ENCODE peak calls at places on chromosomes 11 and 22, in nine cellular contexts. J, R, A, X, D, O, T, I and U are unnamed samples.

GRCh38 chr22:46754110-46754799 is 8.2 kb upstream of the TBC1D22A start:
- DNase-seq in R (peak), I (peak), O (no peak), X (no peak), D (peak), T (peak), J (peak), A (no peak), U (no peak)

GRCh38 chr22:17638182-17638431 is 450 bp upstream of the BCL2L13 start:
- DNase-seq in R (no peak), T (no peak), I (no peak), X (no peak), D (no peak), J (peak), A (peak), O (no peak), U (no peak)

GRCh38 chr22:44711701-44712100 is 9.7 kb downstream of the PRR5 start:
- DNase-seq in O (no peak), R (no peak), X (no peak), A (no peak), I (no peak), D (peak), T (no peak), J (no peak), U (no peak)

GRCh38 chr11:64448599-64449380 is 89.8 kb downstream of the RPS6KA4 start:
- DNase-seq in T (peak), X (peak), R (peak), D (peak), J (peak), O (peak), I (peak), A (peak), U (peak)

GRCh38 chr11:131674051-131674755 is 303.8 kb downstream of the NTM start:
- DNase-seq in D (peak), O (peak), R (peak), A (peak), J (no peak), I (peak), X (peak), T (peak), U (peak)

GRCh38 chr22:46091277-46091977 is 58.9 kb upstream of the PPARA start:
- DNase-seq in T (no peak), A (no peak), X (no peak), D (no peak), R (no peak), O (no peak), J (peak), I (no peak), U (no peak)

GRCh38 chr11:75165721-75166120 is 14.8 kb downstream of the SLCO2B1 start:
- DNase-seq in X (no peak), T (no peak), A (no peak), I (no peak), D (no peak), O (no peak), R (no peak), J (no peak), U (no peak)

GRCh38 chr11:63535734-63536133 is 874 bp upstream of the PLAAT4 start:
- DNase-seq in J (no peak), A (no peak), R (peak), X (no peak), O (no peak), D (no peak), T (no peak), I (no peak), U (no peak)

GRCh38 chr22:27673839-27674238 is 127.7 kb downstream of the MN1 start:
- DNase-seq in T (no peak), X (peak), J (peak), D (no peak), O (no peak), I (no peak), R (no peak), A (no peak), U (no peak)

DNA sequence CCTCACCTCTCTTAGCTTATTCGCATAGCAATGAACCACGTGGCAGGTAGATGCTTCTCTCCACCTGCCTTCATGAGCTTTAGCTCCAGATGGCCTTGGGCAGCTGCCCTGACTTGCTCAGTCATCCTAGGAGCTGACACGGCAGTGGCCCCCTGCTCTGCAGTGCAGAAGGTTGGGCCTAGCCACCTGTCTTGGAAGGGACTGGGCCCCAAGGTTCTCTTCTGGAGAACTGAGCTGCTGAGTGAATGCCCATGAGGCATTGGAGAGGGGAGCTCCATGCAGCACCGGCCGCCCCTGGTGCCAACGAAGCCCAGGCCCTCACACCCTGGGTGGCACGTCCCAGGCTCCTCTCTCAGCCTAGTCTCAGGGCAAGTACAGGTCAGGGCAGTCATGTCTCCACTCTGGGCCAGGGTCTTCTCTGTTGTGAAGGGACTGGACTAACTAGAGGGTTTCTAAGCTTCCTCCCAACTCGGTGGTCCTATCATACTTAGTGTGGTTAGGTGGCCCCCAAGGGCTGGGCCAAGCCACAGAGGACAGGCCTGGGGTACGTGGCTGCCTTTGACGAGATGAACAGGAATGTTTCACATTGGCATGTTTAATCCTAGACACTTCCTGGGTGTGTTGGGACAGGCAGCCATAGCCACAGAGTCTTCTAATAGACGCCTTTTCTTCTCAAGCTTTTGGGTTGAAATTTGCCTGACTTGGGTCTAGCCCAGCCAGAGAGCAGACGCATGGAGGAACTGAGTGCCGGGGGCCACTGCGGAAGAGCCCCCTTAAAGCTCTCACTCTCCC is 47.9 kb downstream of the ALX4 start:
- DNase-seq in J (no peak), O (no peak), T (no peak), I (no peak), R (peak), X (no peak), A (no peak), D (no peak), U (no peak)
- TF ChIP-seq CTCF in J (no peak), O (no peak), T (no peak), I (no peak), R (no peak), X (no peak), A (no peak), D (no peak), U (no peak)

DNA sequence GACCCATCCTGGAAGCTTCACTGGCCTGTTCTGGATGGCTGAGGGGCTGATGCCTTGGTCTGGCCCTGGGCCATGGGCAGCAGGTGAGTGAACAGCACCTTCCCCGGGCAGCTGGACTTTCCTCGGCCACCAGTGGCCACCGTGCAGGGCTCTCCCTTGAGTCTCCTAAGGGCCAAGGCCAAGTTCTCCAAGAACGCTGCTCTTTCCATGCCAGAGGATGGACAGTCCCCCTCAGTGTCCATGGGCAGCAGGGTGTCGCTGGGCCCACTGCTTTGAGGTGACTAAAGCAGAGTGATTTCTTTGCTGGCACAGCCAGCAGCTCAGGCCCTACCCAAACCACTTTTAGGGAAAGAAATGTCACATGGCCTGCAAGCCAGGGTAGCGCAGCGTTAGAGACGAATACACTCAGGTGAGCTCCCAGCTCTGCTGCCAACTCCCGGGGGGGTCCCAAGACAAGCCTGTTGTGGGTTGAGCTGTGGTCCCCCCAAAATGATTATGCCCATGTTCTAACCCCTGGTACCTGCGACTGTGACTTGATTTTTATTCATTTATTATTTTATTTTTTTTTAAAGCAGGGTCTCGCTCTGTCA is 3.3 kb upstream of the CARS1 start:
- DNase-seq in R (no peak), D (no peak), I (no peak), T (no peak), X (no peak), A (no peak), J (no peak), O (no peak), U (no peak)
- TF ChIP-seq CTCF in R (no peak), D (no peak), I (no peak), T (no peak), X (no peak), A (no peak), J (no peak), O (no peak), U (no peak)

GRCh38 chr11:69682221-69682620 is 7.1 kb upstream of the LTO1 start:
- DNase-seq in A (no peak), R (no peak), T (no peak), O (no peak), I (no peak), J (peak), D (no peak), X (no peak), U (no peak)

GRCh38 chr11:69682681-69683326 is 7.7 kb upstream of the LTO1 start:
- DNase-seq in R (no peak), O (no peak), A (no peak), X (no peak), T (no peak), D (no peak), I (no peak), J (peak), U (no peak)

GRCh38 chr11:69684651-69685050 is 9.5 kb upstream of the LTO1 start:
- DNase-seq in O (no peak), D (no peak), T (no peak), A (no peak), I (no peak), R (no peak), J (peak), X (no peak), U (no peak)

GRCh38 chr11:69685348-69685747 is 10.2 kb upstream of the LTO1 start:
- DNase-seq in I (no peak), O (no peak), X (no peak), A (no peak), J (no peak), D (no peak), T (no peak), R (no peak), U (no peak)

GRCh38 chr11:69683764-69684333 is 8.7 kb upstream of the LTO1 start:
- DNase-seq in J (peak), O (peak), D (peak), R (no peak), X (no peak), I (peak), A (peak), T (no peak), U (no peak)
- TF ChIP-seq CTCF in J (peak), O (peak), D (peak), R (no peak), X (peak), I (peak), A (peak), T (no peak), U (peak)

GRCh38 chr11:126874831-126875230 is 125.7 kb downstream of the KIRREL3 start:
- DNase-seq in D (no peak), I (no peak), R (peak), O (peak), X (no peak), A (peak), J (no peak), T (no peak), U (no peak)
- TF ChIP-seq CTCF in D (peak), I (no peak), R (no peak), O (peak), X (no peak), A (peak), J (no peak), T (no peak), U (peak)

DNA sequence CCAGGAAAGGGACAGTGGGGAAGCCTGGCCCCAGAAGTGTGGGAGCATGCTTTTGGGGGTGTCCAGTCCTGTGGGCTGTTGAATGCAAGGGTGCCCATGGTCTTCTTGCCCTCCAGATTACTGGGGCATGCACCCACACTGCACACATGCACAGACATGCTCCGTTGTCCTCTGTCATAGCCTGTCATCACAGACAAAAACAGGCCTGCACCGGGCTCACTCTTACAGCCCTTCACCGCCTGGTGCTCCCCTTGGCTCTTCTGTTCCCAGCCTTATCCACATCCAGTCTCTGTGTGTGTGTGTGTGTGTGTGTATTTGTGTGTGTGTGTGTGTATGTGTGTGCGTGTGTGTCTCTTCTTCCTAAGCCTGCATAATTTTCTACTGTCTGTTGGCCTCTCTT is 23.3 kb upstream of the NECTIN1 start:
- DNase-seq in R (no peak), I (no peak), A (no peak), X (no peak), O (no peak), T (no peak), D (no peak), J (peak), U (no peak)
- TF ChIP-seq CTCF in R (no peak), I (no peak), A (no peak), X (no peak), O (no peak), T (no peak), D (no peak), J (no peak), U (no peak)

GRCh38 chr11:45247433-45247832 is 38.7 kb downstream of the SYT13 start:
- DNase-seq in O (no peak), T (no peak), X (no peak), I (no peak), D (peak), A (no peak), J (no peak), R (no peak), U (no peak)
- TF ChIP-seq CTCF in O (no peak), T (no peak), X (no peak), I (no peak), D (no peak), A (no peak), J (no peak), R (no peak), U (no peak)

GRCh38 chr22:35195821-35196220 is 61.5 kb upstream of the HMGXB4 start:
- DNase-seq in D (no peak), X (no peak), J (no peak), T (no peak), A (no peak), I (no peak), R (no peak), O (no peak), U (no peak)
- TF ChIP-seq CTCF in D (no peak), X (no peak), J (no peak), T (no peak), A (no peak), I (no peak), R (no peak), O (no peak), U (no peak)

GRCh38 chr22:28898233-28898629 is 14.9 kb downstream of the ZNRF3 start:
- DNase-seq in T (no peak), D (no peak), R (peak), O (no peak), A (no peak), I (no peak), J (no peak), X (no peak), U (no peak)

GRCh38 chr22:28900379-28900778 is 17.0 kb downstream of the ZNRF3 start:
- DNase-seq in I (no peak), J (no peak), R (peak), X (no peak), A (no peak), O (no peak), D (no peak), T (no peak), U (no peak)

GRCh38 chr22:28902490-28902889 is 19.1 kb downstream of the ZNRF3 start:
- DNase-seq in D (no peak), O (no peak), X (no peak), I (no peak), T (no peak), J (no peak), A (no peak), R (no peak), U (no peak)

GRCh38 chr22:28896611-28897010 is 13.2 kb downstream of the ZNRF3 start:
- DNase-seq in D (no peak), X (no peak), A (no peak), I (no peak), J (no peak), O (peak), R (peak), T (no peak), U (no peak)

GRCh38 chr22:28899199-28899853 is 16.0 kb downstream of the ZNRF3 start:
- DNase-seq in O (no peak), D (no peak), X (no peak), T (no peak), J (peak), A (peak), I (no peak), R (peak), U (no peak)
- TF ChIP-seq CTCF in O (no peak), D (no peak), X (no peak), T (no peak), J (no peak), A (no peak), I (no peak), R (no peak), U (no peak)

DNA sequence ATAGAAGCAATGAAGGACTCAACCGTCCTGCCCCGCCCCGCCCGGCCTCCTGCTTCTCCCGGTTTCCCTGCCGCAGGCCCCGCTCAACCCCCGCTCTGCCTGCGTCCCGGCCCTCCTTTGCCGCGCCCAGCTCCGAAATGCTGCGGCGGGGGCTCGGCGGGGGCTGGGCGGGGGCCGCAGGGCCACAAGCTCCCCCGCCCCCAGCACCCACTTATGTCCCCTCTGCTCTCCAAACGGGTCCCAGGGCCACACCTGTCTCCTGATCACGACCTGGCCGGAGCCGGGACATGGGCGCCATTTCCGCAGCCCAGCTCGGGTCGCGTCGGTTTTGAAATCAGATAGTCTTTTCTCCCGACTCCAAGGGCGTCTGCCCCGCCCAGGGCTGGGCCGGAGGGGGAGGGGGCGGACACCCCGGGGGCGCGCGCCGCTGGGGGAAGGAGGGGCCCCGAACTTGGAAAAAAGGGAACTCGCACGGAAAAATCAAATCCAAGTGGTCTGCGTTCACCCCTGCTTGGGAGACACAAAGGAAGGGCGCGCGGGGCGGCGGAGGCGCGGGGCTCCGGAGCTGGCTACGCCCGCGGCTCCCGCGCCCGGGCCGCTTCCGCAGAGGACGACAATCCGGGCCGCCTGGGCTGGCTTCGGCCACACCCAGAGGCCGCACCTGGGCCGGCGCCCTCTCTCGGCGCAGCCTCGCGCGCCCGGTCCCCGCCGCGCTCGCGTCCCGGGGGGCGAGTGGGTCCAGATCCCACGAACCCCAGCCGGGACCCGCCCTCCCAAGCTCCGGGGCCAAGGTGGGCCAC is 70.5 kb upstream of the EP300 start:
- DNase-seq in R (peak), A (peak), I (peak), O (peak), T (peak), X (peak), D (peak), J (peak), U (peak)
- TF ChIP-seq CTCF in R (no peak), A (peak), I (no peak), O (peak), T (peak), X (peak), D (no peak), J (no peak), U (no peak)